ENCODE peak calls at places on chromosome 19, in seven cellular contexts. H is GM12864, W is PC-9, B is stomach, Z is OCI-LY7, G is cardiac muscle cell, C is heart right ventricle. Y is an unnamed sample.

GRCh38 chr19:47056416-47056815 is 8.0 kb upstream of the TMEM160 start:
- DNase-seq in Z (no peak), B (no peak), W (no peak), C (no peak), G (no peak), H (no peak), Y (no peak)

GRCh38 chr19:31174948-31175347 is 174.3 kb downstream of the TSHZ3 start:
- DNase-seq in B (no peak), G (no peak), C (no peak), H (no peak), W (no peak), Z (no peak), Y (no peak)

GRCh38 chr19:57850553-57851017 is 926 bp downstream of the ZNF587 start:
- DNase-seq in H (no peak), G (no peak), C (no peak), Z (peak), B (peak), W (peak), Y (peak)

GRCh38 chr19:4829001-4829712 is 2.4 kb downstream of the TICAM1 start:
- DNase-seq in C (no peak), Z (peak), W (no peak), H (no peak), G (no peak), B (peak), Y (no peak)

GRCh38 chr19:51417807-51418152 is 338 bp upstream of the SIGLEC10 start:
- DNase-seq in H (no peak), C (no peak), W (no peak), G (no peak), B (no peak), Z (peak), Y (no peak)

GRCh38 chr19:35225951-35226350 is 2.6 kb downstream of the FAM187B start:
- DNase-seq in Z (no peak), G (no peak), C (no peak), W (no peak), H (no peak), B (no peak), Y (no peak)

GRCh38 chr19:42396248-42396541 is 6.1 kb upstream of the CNFN start:
- DNase-seq in B (no peak), G (no peak), Z (peak), C (no peak), W (no peak), H (no peak), Y (no peak)

GRCh38 chr19:1252221-1252817 is 3.9 kb downstream of the MIDN start:
- DNase-seq in W (peak), G (no peak), B (peak), Z (peak), C (peak), H (no peak), Y (no peak)

GRCh38 chr19:56639217-56639616 is 3.7 kb upstream of the SMIM17 start:
- DNase-seq in H (no peak), W (no peak), Z (peak), B (no peak), G (peak), C (no peak), Y (peak)

GRCh38 chr19:48489608-48490216 is 20.5 kb downstream of the CYTH2 start:
- DNase-seq in Z (peak), H (peak), G (peak), C (peak), W (peak), B (peak), Y (peak)

GRCh38 chr19:40836754-40837429 is 13.4 kb downstream of the CYP2A6 start:
- DNase-seq in W (no peak), B (no peak), C (no peak), Z (no peak), H (no peak), G (no peak), Y (no peak)

GRCh38 chr19:55635334-55635717 is 5.5 kb upstream of the ZNF580 start:
- DNase-seq in Z (no peak), C (no peak), G (no peak), H (no peak), B (no peak), W (no peak), Y (no peak)

GRCh38 chr19:19630426-19630825 is 2.4 kb upstream of the LPAR2 start:
- DNase-seq in W (no peak), B (no peak), C (no peak), Z (no peak), G (no peak), H (no peak), Y (no peak)

GRCh38 chr19:47228168-47228936 is 2.6 kb downstream of the BBC3 start:
- DNase-seq in G (peak), Z (peak), B (peak), W (peak), C (peak), H (no peak), Y (no peak)

GRCh38 chr19:46717716-46718143 is 816 bp upstream of the PRKD2 start:
- DNase-seq in Z (peak), B (no peak), W (no peak), H (no peak), G (no peak), C (no peak), Y (no peak)

GRCh38 chr19:51607077-51607476 is 23.1 kb downstream of the SIGLEC5 start:
- DNase-seq in H (peak), W (no peak), B (no peak), C (no peak), Z (peak), G (no peak), Y (no peak)

GRCh38 chr19:15328312-15328711 is 4.0 kb downstream of the BRD4 start:
- DNase-seq in Z (no peak), C (no peak), H (no peak), G (peak), W (no peak), B (no peak), Y (no peak)

GRCh38 chr19:32630338-32630737 is 44.6 kb downstream of the ANKRD27 start:
- DNase-seq in G (no peak), W (no peak), C (no peak), B (no peak), Z (no peak), H (no peak), Y (no peak)

GRCh38 chr19:33214621-33215020 is 11.0 kb downstream of the SLC7A10 start:
- DNase-seq in B (no peak), Z (no peak), H (no peak), C (no peak), G (peak), W (no peak), Y (peak)

GRCh38 chr19:8004723-8005513 is 523 bp downstream of the ELAVL1 start:
- DNase-seq in G (peak), Z (peak), W (no peak), C (no peak), B (no peak), H (no peak), Y (peak)

GRCh38 chr19:44685877-44686276 is 13.1 kb upstream of the CEACAM16 start:
- DNase-seq in C (no peak), G (no peak), H (no peak), Z (no peak), W (peak), B (no peak), Y (no peak)

GRCh38 chr19:46813570-46814358 is 25.4 kb upstream of the SLC1A5 start:
- DNase-seq in B (peak), C (peak), H (no peak), Z (no peak), W (no peak), G (no peak), Y (no peak)

GRCh38 chr19:1143828-1144399 is 30.2 kb downstream of the SBNO2 start:
- DNase-seq in W (no peak), B (no peak), G (no peak), Z (no peak), H (no peak), C (no peak), Y (no peak)

GRCh38 chr19:58346961-58347929 is 6.0 kb downstream of the A1BG start:
- DNase-seq in H (peak), B (peak), C (peak), W (no peak), G (peak), Z (peak), Y (peak)

GRCh38 chr19:29505034-29505824 is 20.6 kb upstream of the VSTM2B start:
- DNase-seq in C (no peak), H (no peak), W (no peak), B (no peak), G (no peak), Z (no peak), Y (peak)

GRCh38 chr19:10568444-10568825 is 344 bp downstream of the CDKN2D start:
- DNase-seq in W (no peak), B (peak), Z (peak), C (no peak), H (no peak), G (no peak), Y (no peak)

GRCh38 chr19:51026554-51026831 is at the start of gene KLK11:
- DNase-seq in G (no peak), W (peak), H (no peak), Z (no peak), B (peak), C (no peak), Y (no peak)

GRCh38 chr19:41307090-41307875 is 2.7 kb upstream of the CCDC97 start:
- DNase-seq in B (no peak), Z (no peak), H (no peak), W (no peak), G (no peak), C (no peak), Y (no peak)

DNA sequence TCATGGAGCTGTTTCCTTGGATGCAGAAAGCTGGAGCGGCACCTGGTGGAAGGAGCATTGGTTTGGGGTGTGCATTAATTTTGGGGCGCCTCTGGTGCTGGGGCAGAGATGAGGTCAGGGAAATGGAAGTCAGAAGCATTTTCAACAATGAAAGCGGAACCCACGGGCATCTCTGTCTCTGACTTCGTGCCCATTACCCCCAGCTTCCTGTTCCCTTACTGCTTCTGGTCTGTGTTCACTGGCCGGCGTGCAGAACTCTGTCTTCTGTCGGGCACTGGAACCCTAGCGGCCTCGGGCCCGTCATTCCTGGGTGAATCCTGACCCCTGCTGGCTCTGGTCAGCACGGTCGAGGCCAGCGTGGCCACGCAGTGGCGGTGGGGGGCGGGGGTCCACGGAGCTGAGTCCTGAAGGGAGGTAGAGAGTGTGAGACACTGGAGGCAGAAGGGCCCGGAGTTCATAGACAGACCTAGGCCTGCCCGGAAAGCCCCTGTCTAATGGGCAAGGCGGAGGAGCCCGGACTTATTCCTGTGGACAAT is 7.9 kb upstream of the LINGO3 start:
- DNase-seq in G (peak), C (peak), Z (peak), H (no peak), W (no peak), B (peak), Y (peak)
- TF ChIP-seq CTCF in G (peak), C (peak), Z (peak), H (peak), W (peak), B (no peak), Y (peak)

DNA sequence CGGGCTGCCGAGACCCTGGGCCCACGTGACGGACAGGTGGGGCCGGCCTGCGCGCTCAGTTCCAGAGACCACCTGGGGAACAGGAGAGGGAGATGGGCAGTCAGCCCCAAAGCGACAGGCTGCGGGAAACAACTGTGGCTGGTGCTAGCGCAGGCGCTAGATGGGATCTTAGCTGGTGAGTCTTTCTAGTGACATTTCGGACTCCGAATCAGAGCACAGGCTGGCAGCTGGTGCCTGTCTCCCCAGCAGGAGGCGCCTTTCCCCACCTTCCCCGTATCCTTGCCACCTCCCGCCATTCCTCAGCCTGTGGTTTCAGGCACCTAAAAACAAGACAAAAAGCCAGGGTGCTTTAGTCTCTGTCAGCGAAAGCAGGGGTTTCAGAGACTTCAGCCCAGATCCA is 19.4 kb upstream of the RANBP3 start:
- DNase-seq in G (no peak), B (no peak), Z (no peak), C (no peak), H (no peak), W (no peak), Y (peak)
- TF ChIP-seq CTCF in G (no peak), B (no peak), Z (peak), C (no peak), H (peak), W (peak), Y (peak)

DNA sequence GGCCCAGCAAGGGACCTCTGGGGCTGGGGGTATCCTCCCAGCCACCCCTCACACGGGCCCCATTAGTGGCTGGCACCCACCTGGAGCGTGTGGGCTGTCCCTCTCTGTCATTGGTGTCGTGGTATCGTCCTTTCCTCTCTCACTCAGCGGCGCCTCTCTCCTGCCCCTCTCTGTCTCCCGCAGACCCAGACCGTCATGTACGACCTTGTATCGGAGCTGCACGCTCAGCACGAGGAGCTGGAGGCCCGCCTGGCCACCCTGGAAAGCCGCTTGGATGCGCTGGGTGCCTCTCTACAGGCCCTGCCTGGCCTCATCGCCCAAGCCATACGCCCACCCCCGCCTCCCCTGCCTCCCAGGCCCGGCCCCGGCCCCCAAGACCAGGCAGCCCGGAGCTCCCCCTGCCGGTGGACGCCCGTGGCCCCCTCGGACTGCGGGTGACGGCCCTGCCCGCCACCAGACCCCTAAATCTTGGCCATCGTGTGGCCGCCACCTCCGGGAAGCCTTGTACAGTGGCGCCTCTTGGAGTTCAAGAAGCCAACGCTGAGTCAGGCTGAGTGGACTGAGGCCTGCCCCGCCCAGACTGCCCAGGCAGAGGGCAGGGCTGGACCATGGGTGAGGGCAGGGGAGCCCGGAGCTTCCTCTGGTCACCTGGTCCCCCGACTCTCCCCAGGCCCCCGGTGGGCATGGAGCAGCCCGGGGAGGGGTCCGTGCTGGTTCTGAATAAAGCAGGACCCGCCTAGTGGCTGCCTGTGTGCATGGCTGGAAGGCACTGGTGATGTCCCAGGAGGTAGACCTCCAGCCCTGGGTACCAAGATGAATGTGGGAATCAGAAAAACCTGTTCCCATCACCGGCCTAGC is 9.8 kb upstream of the ARRDC2 start:
- DNase-seq in C (no peak), H (no peak), Z (peak), W (peak), G (no peak), B (peak), Y (peak)
- TF ChIP-seq CTCF in C (no peak), H (peak), Z (peak), W (peak), G (no peak), B (no peak), Y (peak)

GRCh38 chr19:6660930-6661329 is 9.0 kb downstream of the TNFSF14 start:
- DNase-seq in Z (no peak), H (no peak), C (no peak), W (no peak), G (peak), B (no peak), Y (no peak)
- TF ChIP-seq CTCF in Z (no peak), H (no peak), C (no peak), W (no peak), G (peak), B (no peak), Y (no peak)

DNA sequence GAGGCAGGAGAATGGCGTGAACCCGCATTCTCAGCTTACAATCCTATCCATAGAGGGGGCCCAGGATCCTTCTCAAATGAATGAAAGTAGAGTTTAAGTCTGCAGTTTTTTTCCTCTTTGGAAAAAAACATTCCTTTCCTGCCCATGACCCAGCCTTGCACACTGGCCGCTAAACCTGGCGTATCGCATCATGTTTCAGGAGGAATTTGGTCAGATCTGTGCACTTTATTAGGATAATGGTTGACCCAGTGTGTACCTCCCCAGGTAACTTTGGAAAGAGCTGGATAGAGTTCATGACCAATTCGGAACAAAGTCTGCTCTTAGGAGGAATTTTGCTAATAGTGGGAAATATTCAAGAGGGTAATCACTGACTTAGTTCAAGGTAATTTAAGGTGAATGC is 46.1 kb downstream of the SIPA1L3 start:
- DNase-seq in W (peak), Z (no peak), B (no peak), G (no peak), H (no peak), C (no peak), Y (no peak)
- TF ChIP-seq CTCF in W (no peak), Z (no peak), B (no peak), G (no peak), H (no peak), C (no peak), Y (no peak)